ENCODE peak calls at places on chromosome 9, in ten cellular contexts. One of them, this sample, is unnamed.
A peak's percentile ranks its signal among the peaks of the same experiment; 100 is the strongest.

GRCh38 chr9:117682955-117683710 is 21.1 kb upstream of the TLR4 start:
- DNase-seq in MCF 10A: peak; percentile 56
- DNase-seq in left cardiac atrium: no peak
- DNase-seq in cerebellar cortex: no peak
- DNase-seq in SK-N-DZ: no peak
- DNase-seq in K562: no peak
- DNase-seq in dorsolateral prefrontal cortex: no peak
- DNase-seq in NCI-H1092: no peak
- DNase-seq in putamen: no peak
- DNase-seq in ELF-1: no peak
- DNase-seq in this sample: no peak

GRCh38 chr9:31142456-31142855 is 1242.0 kb upstream of the ACO1 start:
- DNase-seq in MCF 10A: no peak
- DNase-seq in left cardiac atrium: no peak
- DNase-seq in cerebellar cortex: no peak
- DNase-seq in SK-N-DZ: no peak
- DNase-seq in K562: no peak
- DNase-seq in dorsolateral prefrontal cortex: no peak
- DNase-seq in NCI-H1092: no peak
- DNase-seq in putamen: no peak
- DNase-seq in ELF-1: no peak
- DNase-seq in this sample: no peak

GRCh38 chr9:132794730-132795380 is 83.2 kb downstream of the AK8 start:
- DNase-seq in MCF 10A: peak; percentile 31
- DNase-seq in left cardiac atrium: no peak
- DNase-seq in cerebellar cortex: no peak
- DNase-seq in SK-N-DZ: no peak
- DNase-seq in K562: peak; percentile 51
- DNase-seq in dorsolateral prefrontal cortex: no peak
- DNase-seq in NCI-H1092: no peak
- DNase-seq in putamen: no peak
- DNase-seq in ELF-1: peak; percentile 34
- DNase-seq in this sample: no peak

GRCh38 chr9:113350338-113350672 is 964 bp downstream of the BSPRY start:
- DNase-seq in MCF 10A: no peak
- DNase-seq in left cardiac atrium: no peak
- DNase-seq in cerebellar cortex: no peak
- DNase-seq in SK-N-DZ: no peak
- DNase-seq in K562: no peak
- DNase-seq in dorsolateral prefrontal cortex: no peak
- DNase-seq in NCI-H1092: no peak
- DNase-seq in putamen: no peak
- DNase-seq in ELF-1: peak; percentile 59
- DNase-seq in this sample: no peak

GRCh38 chr9:99154356-99154755 is 49.4 kb downstream of the TGFBR1 start:
- DNase-seq in MCF 10A: no peak
- DNase-seq in left cardiac atrium: no peak
- DNase-seq in cerebellar cortex: peak; percentile 88
- DNase-seq in SK-N-DZ: no peak
- DNase-seq in K562: no peak
- DNase-seq in dorsolateral prefrontal cortex: peak; percentile 53
- DNase-seq in NCI-H1092: no peak
- DNase-seq in putamen: no peak
- DNase-seq in ELF-1: no peak
- DNase-seq in this sample: no peak

GRCh38 chr9:126942369-126942768 is 27.8 kb downstream of the RALGPS1 start:
- DNase-seq in MCF 10A: no peak
- DNase-seq in left cardiac atrium: no peak
- DNase-seq in cerebellar cortex: no peak
- DNase-seq in SK-N-DZ: no peak
- DNase-seq in K562: no peak
- DNase-seq in dorsolateral prefrontal cortex: no peak
- DNase-seq in NCI-H1092: no peak
- DNase-seq in putamen: no peak
- DNase-seq in ELF-1: no peak
- DNase-seq in this sample: no peak

GRCh38 chr9:132220069-132220468 is 58.2 kb downstream of the NTNG2 start:
- DNase-seq in MCF 10A: no peak
- DNase-seq in left cardiac atrium: no peak
- DNase-seq in cerebellar cortex: no peak
- DNase-seq in SK-N-DZ: no peak
- DNase-seq in K562: no peak
- DNase-seq in dorsolateral prefrontal cortex: no peak
- DNase-seq in NCI-H1092: no peak
- DNase-seq in putamen: no peak
- DNase-seq in ELF-1: no peak
- DNase-seq in this sample: no peak

GRCh38 chr9:91677354-91677753 is 253.7 kb upstream of the NFIL3 start:
- DNase-seq in MCF 10A: peak; percentile 40
- DNase-seq in left cardiac atrium: no peak
- DNase-seq in cerebellar cortex: no peak
- DNase-seq in SK-N-DZ: no peak
- DNase-seq in K562: no peak
- DNase-seq in dorsolateral prefrontal cortex: no peak
- DNase-seq in NCI-H1092: no peak
- DNase-seq in putamen: no peak
- DNase-seq in ELF-1: no peak
- DNase-seq in this sample: no peak

GRCh38 chr9:16868706-16869105 is 1.8 kb downstream of the BNC2 start:
- DNase-seq in MCF 10A: no peak
- DNase-seq in left cardiac atrium: no peak
- DNase-seq in cerebellar cortex: no peak
- DNase-seq in SK-N-DZ: no peak
- DNase-seq in K562: no peak
- DNase-seq in dorsolateral prefrontal cortex: no peak
- DNase-seq in NCI-H1092: no peak
- DNase-seq in putamen: no peak
- DNase-seq in ELF-1: no peak
- DNase-seq in this sample: no peak

GRCh38 chr9:96344458-96345180 is 38.9 kb downstream of the SLC35D2 start:
- DNase-seq in MCF 10A: peak; percentile 80
- DNase-seq in left cardiac atrium: peak; percentile 42
- DNase-seq in cerebellar cortex: no peak
- DNase-seq in SK-N-DZ: peak; percentile 17
- DNase-seq in K562: peak; percentile 81
- DNase-seq in dorsolateral prefrontal cortex: no peak
- DNase-seq in NCI-H1092: no peak
- DNase-seq in putamen: peak; percentile 86
- DNase-seq in ELF-1: peak; percentile 41
- DNase-seq in this sample: peak; percentile 82

GRCh38 chr9:112819635-112820496 is 69.3 kb downstream of the SNX30 start:
- DNase-seq in MCF 10A: peak; percentile 67
- DNase-seq in left cardiac atrium: peak; percentile 51
- DNase-seq in cerebellar cortex: peak; percentile 93
- DNase-seq in SK-N-DZ: peak; percentile 54
- DNase-seq in K562: peak; percentile 57
- DNase-seq in dorsolateral prefrontal cortex: peak; percentile 75
- DNase-seq in NCI-H1092: peak; percentile 25
- DNase-seq in putamen: peak; percentile 23
- DNase-seq in ELF-1: peak; percentile 64
- DNase-seq in this sample: peak; percentile 68

GRCh38 chr9:69466151-69466550 is 141.1 kb downstream of the ENTREP1 start:
- DNase-seq in MCF 10A: no peak
- DNase-seq in left cardiac atrium: no peak
- DNase-seq in cerebellar cortex: no peak
- DNase-seq in SK-N-DZ: no peak
- DNase-seq in K562: no peak
- DNase-seq in dorsolateral prefrontal cortex: no peak
- DNase-seq in NCI-H1092: no peak
- DNase-seq in putamen: no peak
- DNase-seq in ELF-1: no peak
- DNase-seq in this sample: no peak

GRCh38 chr9:131762356-131762932 is 22.6 kb upstream of the RAPGEF1 start:
- DNase-seq in MCF 10A: peak; percentile 58
- DNase-seq in left cardiac atrium: peak; percentile 80
- DNase-seq in cerebellar cortex: peak; percentile 73
- DNase-seq in SK-N-DZ: peak; percentile 86
- DNase-seq in K562: peak; percentile 87
- DNase-seq in dorsolateral prefrontal cortex: peak; percentile 86
- DNase-seq in NCI-H1092: peak; percentile 53
- DNase-seq in putamen: no peak
- DNase-seq in ELF-1: peak; percentile 81
- DNase-seq in this sample: peak; percentile 74

GRCh38 chr9:123353984-123354591 is 1.9 kb upstream of the CRB2 start:
- DNase-seq in MCF 10A: peak; percentile 59
- DNase-seq in left cardiac atrium: peak; percentile 74
- DNase-seq in cerebellar cortex: peak; percentile 61
- DNase-seq in SK-N-DZ: peak; percentile 82
- DNase-seq in K562: peak; percentile 89
- DNase-seq in dorsolateral prefrontal cortex: peak; percentile 39
- DNase-seq in NCI-H1092: peak; percentile 48
- DNase-seq in putamen: no peak
- DNase-seq in ELF-1: peak; percentile 88
- DNase-seq in this sample: peak; percentile 79

GRCh38 chr9:24189986-24190385 is 355.7 kb downstream of the IZUMO3 start:
- DNase-seq in MCF 10A: peak; percentile 14
- DNase-seq in left cardiac atrium: no peak
- DNase-seq in cerebellar cortex: no peak
- DNase-seq in SK-N-DZ: no peak
- DNase-seq in K562: no peak
- DNase-seq in dorsolateral prefrontal cortex: no peak
- DNase-seq in NCI-H1092: no peak
- DNase-seq in putamen: no peak
- DNase-seq in ELF-1: no peak
- DNase-seq in this sample: no peak

GRCh38 chr9:112020680-112021596 is 124.3 kb downstream of the UGCG start:
- DNase-seq in MCF 10A: peak; percentile 74
- DNase-seq in left cardiac atrium: no peak
- DNase-seq in cerebellar cortex: no peak
- DNase-seq in SK-N-DZ: no peak
- DNase-seq in K562: no peak
- DNase-seq in dorsolateral prefrontal cortex: no peak
- DNase-seq in NCI-H1092: no peak
- DNase-seq in putamen: no peak
- DNase-seq in ELF-1: no peak
- DNase-seq in this sample: no peak

GRCh38 chr9:14278291-14278721 is 35.6 kb downstream of the NFIB start:
- DNase-seq in MCF 10A: peak; percentile 51
- DNase-seq in left cardiac atrium: no peak
- DNase-seq in cerebellar cortex: no peak
- DNase-seq in SK-N-DZ: no peak
- DNase-seq in K562: no peak
- DNase-seq in dorsolateral prefrontal cortex: no peak
- DNase-seq in NCI-H1092: no peak
- DNase-seq in putamen: no peak
- DNase-seq in ELF-1: no peak
- DNase-seq in this sample: no peak

GRCh38 chr9:6549106-6549505 is 96.4 kb downstream of the GLDC start:
- DNase-seq in MCF 10A: no peak
- DNase-seq in left cardiac atrium: no peak
- DNase-seq in cerebellar cortex: no peak
- DNase-seq in SK-N-DZ: peak; percentile 69
- DNase-seq in K562: no peak
- DNase-seq in dorsolateral prefrontal cortex: no peak
- DNase-seq in NCI-H1092: peak; percentile 68
- DNase-seq in putamen: no peak
- DNase-seq in ELF-1: no peak
- DNase-seq in this sample: no peak

GRCh38 chr9:84140535-84141101 is 160.0 kb downstream of the RMI1 start:
- DNase-seq in MCF 10A: no peak
- DNase-seq in left cardiac atrium: no peak
- DNase-seq in cerebellar cortex: peak; percentile 25
- DNase-seq in SK-N-DZ: no peak
- DNase-seq in K562: no peak
- DNase-seq in dorsolateral prefrontal cortex: peak; percentile 36
- DNase-seq in NCI-H1092: peak; percentile 52
- DNase-seq in putamen: peak; percentile 15
- DNase-seq in ELF-1: peak; percentile 52
- DNase-seq in this sample: no peak